ENCODE peak calls at places on chromosome 14, in nine cellular contexts. J is uterus, W is astrocyte, K is body of pancreas, E is heart right ventricle, I is HCT116, O is tibial artery, P is suprapubic skin, V is A673. H is an unnamed sample.

GRCh38 chr14:69842671-69843407 is 36.4 kb upstream of the SMOC1 start:
- DNase-seq in J (no peak), W (no peak), K (no peak), E (no peak), I (no peak), O (no peak), P (no peak), V (no peak), H (no peak)

GRCh38 chr14:61188196-61188595 is 92.9 kb downstream of the TMEM30B start:
- DNase-seq in J (peak; percentile 41), W (no peak), K (no peak), E (peak; percentile 41), I (no peak), O (peak; percentile 81), P (peak; percentile 65), V (no peak), H (no peak)

GRCh38 chr14:89915114-89915878 is 39.2 kb downstream of the EFCAB11 start:
- DNase-seq in J (peak; percentile 62), W (peak; percentile 37), K (peak; percentile 72), E (no peak), I (peak; percentile 57), O (no peak), P (no peak), V (peak; percentile 72), H (no peak)

GRCh38 chr14:59739794-59740193 is 130.8 kb downstream of the RTN1 start:
- DNase-seq in J (no peak), W (no peak), K (no peak), E (no peak), I (no peak), O (peak; percentile 78), P (no peak), V (no peak), H (no peak)

GRCh38 chr14:95701846-95702221 is 12.1 kb downstream of the TCL1A start:
- DNase-seq in J (peak; percentile 27), W (peak; percentile 0), K (no peak), E (no peak), I (no peak), O (no peak), P (no peak), V (peak; percentile 53), H (no peak)

GRCh38 chr14:30559638-30560071 is 697 bp downstream of the G2E3 start:
- DNase-seq in J (no peak), W (peak; percentile 74), K (no peak), E (no peak), I (no peak), O (no peak), P (no peak), V (peak; percentile 48), H (no peak)

GRCh38 chr14:99128185-99128584 is 143.8 kb downstream of the BCL11B start:
- DNase-seq in J (no peak), W (no peak), K (no peak), E (no peak), I (no peak), O (peak; percentile 21), P (no peak), V (no peak), H (no peak)

GRCh38 chr14:85088231-85088630 is 441.7 kb upstream of the FLRT2 start:
- DNase-seq in J (no peak), W (peak; percentile 0), K (no peak), E (no peak), I (no peak), O (no peak), P (no peak), V (no peak), H (no peak)

GRCh38 chr14:49999216-49999761 is 106.4 kb downstream of the ARF6 start:
- DNase-seq in J (peak; percentile 59), W (peak; percentile 86), K (peak; percentile 54), E (peak; percentile 70), I (peak; percentile 71), O (peak; percentile 95), P (peak; percentile 91), V (peak; percentile 19), H (no peak)

GRCh38 chr14:104359301-104359968 is 220.1 kb upstream of the C14orf180 start:
- DNase-seq in J (no peak), W (no peak), K (no peak), E (no peak), I (no peak), O (peak; percentile 44), P (peak; percentile 52), V (no peak), H (no peak)

GRCh38 chr14:58763210-58763609 is 125.4 kb downstream of the DACT1 start:
- DNase-seq in J (no peak), W (no peak), K (no peak), E (no peak), I (no peak), O (no peak), P (no peak), V (no peak), H (no peak)

GRCh38 chr14:56357478-56357877 is 222.1 kb upstream of the TMEM260 start:
- DNase-seq in J (no peak), W (no peak), K (no peak), E (no peak), I (no peak), O (no peak), P (no peak), V (no peak), H (no peak)

GRCh38 chr14:68271996-68272395 is 452.4 kb downstream of the RAD51B start:
- DNase-seq in J (no peak), W (no peak), K (no peak), E (no peak), I (no peak), O (no peak), P (no peak), V (no peak), H (no peak)

GRCh38 chr14:57066887-57067513 is 201.7 kb downstream of the EXOC5 start:
- DNase-seq in J (no peak), W (no peak), K (peak; percentile 69), E (no peak), I (peak; percentile 12), O (no peak), P (no peak), V (peak; percentile 94), H (no peak)

GRCh38 chr14:86847176-86847575 is 1145.8 kb downstream of the GALC start:
- DNase-seq in J (no peak), W (no peak), K (no peak), E (no peak), I (no peak), O (no peak), P (no peak), V (no peak), H (no peak)

GRCh38 chr14:98466807-98467206 is 805.2 kb downstream of the BCL11B start:
- DNase-seq in J (no peak), W (peak; percentile 60), K (no peak), E (no peak), I (no peak), O (no peak), P (no peak), V (no peak), H (no peak)

GRCh38 chr14:64764641-64765520 is 60.7 kb downstream of the PLEKHG3 start:
- DNase-seq in J (peak; percentile 83), W (peak; percentile 48), K (peak; percentile 76), E (peak; percentile 77), I (peak; percentile 44), O (peak; percentile 85), P (peak; percentile 75), V (peak; percentile 91), H (no peak)

GRCh38 chr14:64765740-64766302 is 61.6 kb downstream of the PLEKHG3 start:
- DNase-seq in J (no peak), W (no peak), K (no peak), E (no peak), I (no peak), O (peak; percentile 53), P (no peak), V (no peak), H (no peak)

GRCh38 chr14:64763089-64763782 is 59.0 kb downstream of the PLEKHG3 start:
- DNase-seq in J (no peak), W (no peak), K (no peak), E (no peak), I (no peak), O (no peak), P (no peak), V (peak; percentile 54), H (no peak)

GRCh38 chr14:64762044-64763034 is 58.1 kb downstream of the PLEKHG3 start:
- DNase-seq in J (peak; percentile 91), W (peak; percentile 92), K (peak; percentile 82), E (peak; percentile 85), I (peak; percentile 51), O (peak; percentile 94), P (no peak), V (peak; percentile 85), H (peak; percentile 89)

GRCh38 chr14:64763801-64764511 is 59.7 kb downstream of the PLEKHG3 start:
- DNase-seq in J (no peak), W (peak; percentile 21), K (no peak), E (no peak), I (no peak), O (peak; percentile 77), P (no peak), V (peak; percentile 60), H (no peak)
- TF ChIP-seq CTCF in J (peak; percentile 16), W (no peak), K (no peak), E (no peak), I (no peak), O (peak; percentile 11), P (no peak), V (peak; percentile 31), H (peak; percentile 10)

DNA sequence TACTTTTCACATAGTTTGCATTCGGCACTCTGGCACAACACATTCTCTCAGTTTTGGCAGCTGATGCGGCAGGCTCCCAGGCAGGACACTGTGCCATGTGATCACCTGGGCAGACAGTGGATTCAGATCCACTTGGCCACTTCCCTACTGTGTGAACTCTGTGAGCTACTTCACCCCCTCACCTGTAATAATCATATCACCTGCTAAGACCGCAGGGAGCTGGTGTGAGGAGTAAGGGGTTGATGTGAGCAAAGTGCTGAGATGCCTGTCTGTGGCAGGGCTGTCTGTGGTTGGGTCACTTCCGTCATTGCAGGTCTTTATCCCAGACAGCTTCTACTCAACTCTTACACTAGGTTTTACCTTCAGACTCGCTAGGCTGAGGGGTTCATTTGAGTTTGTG is 50.4 kb upstream of the AMN start:
- DNase-seq in J (no peak), W (no peak), K (no peak), E (no peak), I (no peak), O (no peak), P (no peak), V (no peak), H (no peak)
- H3K36me3 ChIP-seq in J (no peaks in the 10 kb centered on the region), W (peaks cover 16% of the 10 kb centered on the region), K (no peaks in the 10 kb centered on the region), E (no peaks in the 10 kb centered on the region), I (peaks cover 23% of the 10 kb centered on the region), O (peaks cover 40% of the 10 kb centered on the region), P (peaks cover 54% of the 10 kb centered on the region), V (peaks cover 31% of the 10 kb centered on the region), H (peaks cover 2% of the 10 kb centered on the region)

DNA sequence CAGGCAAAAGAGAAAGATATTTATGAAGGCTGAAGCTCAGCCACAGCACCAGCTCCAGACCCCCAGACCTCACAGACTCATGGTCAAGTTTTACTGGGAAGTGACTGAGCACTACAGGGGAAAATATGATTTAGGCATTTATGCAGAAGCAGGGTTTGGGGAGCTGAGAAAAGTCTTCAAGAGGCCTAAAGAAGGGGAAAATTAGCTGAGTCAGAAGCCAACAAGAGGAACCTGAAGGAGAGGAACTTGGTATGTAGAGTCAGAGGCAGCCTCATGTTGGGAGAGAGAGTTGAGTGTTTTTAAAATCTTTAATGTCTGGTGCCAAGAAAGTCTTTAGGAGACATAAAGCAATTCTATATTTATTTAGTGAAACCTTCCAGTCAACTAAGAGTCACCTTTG is 63.0 kb downstream of the FOS start:
- DNase-seq in J (no peak), W (no peak), K (no peak), E (no peak), I (no peak), O (no peak), P (no peak), V (no peak), H (no peak)
- TF ChIP-seq CTCF in J (no peak), W (no peak), K (no peak), E (no peak), I (no peak), O (no peak), P (no peak), V (no peak), H (no peak)

GRCh38 chr14:91288876-91289275 is 44.4 kb upstream of the GPR68 start:
- DNase-seq in J (no peak), W (no peak), K (no peak), E (no peak), I (no peak), O (no peak), P (no peak), V (no peak), H (no peak)
- H3K36me3 ChIP-seq in J (no peaks in the 10 kb centered on the region), W (no peaks in the 10 kb centered on the region), K (no peaks in the 10 kb centered on the region), E (no peaks in the 10 kb centered on the region), I (no peaks in the 10 kb centered on the region), O (no peaks in the 10 kb centered on the region), P (peaks cover 11% of the 10 kb centered on the region), V (peaks cover 35% of the 10 kb centered on the region), H (no peaks in the 10 kb centered on the region)